ENCODE peak calls at places on chromosomes 13 and 19, in four cellular contexts. Z is NCI-H345, F is mesenteric fat pad, K is K562. P is an unnamed sample.

GRCh38 chr19:4456843-4457653 is 546 bp downstream of the UBXN6 start:
- DNase-seq in F (no peak), K (peak), Z (peak), P (peak)

GRCh38 chr13:79079351-79079839 is 326.7 kb downstream of the RBM26 start:
- DNase-seq in Z (no peak), K (no peak), F (no peak), P (no peak)

GRCh38 chr13:102642475-102642874 is 45.7 kb downstream of the TPP2 start:
- DNase-seq in K (no peak), Z (peak), F (no peak), P (no peak)

GRCh38 chr19:54035215-54036178 is 28.2 kb downstream of the VSTM1 start:
- DNase-seq in F (no peak), Z (no peak), K (peak), P (no peak)

GRCh38 chr19:32711747-32712146 is 7.8 kb upstream of the TDRD12 start:
- DNase-seq in K (no peak), F (no peak), Z (no peak), P (no peak)

GRCh38 chr19:55648657-55649578 is 906 bp downstream of the CCDC106 start:
- DNase-seq in F (no peak), Z (no peak), K (peak), P (no peak)

GRCh38 chr13:106432636-106433035 is 102.8 kb downstream of the EFNB2 start:
- DNase-seq in K (no peak), F (no peak), Z (no peak), P (no peak)

GRCh38 chr19:23263870-23264590 is 13.8 kb upstream of the ZNF724 start:
- DNase-seq in F (no peak), Z (no peak), K (no peak), P (no peak)

GRCh38 chr13:42211704-42212103 is 60.2 kb upstream of the AKAP11 start:
- DNase-seq in K (no peak), F (no peak), Z (no peak), P (no peak)